ENCODE peak calls at places on chromosome 11, in ten cellular contexts. One of them, this sample, is unnamed.

GRCh38 chr11:59755701-59756495 is 722 bp downstream of the STX3 start:
- DNase-seq in tibial artery: peak; percentile 92
- DNase-seq in CD4-positive, alpha-beta T cell: peak; percentile 52
- DNase-seq in spleen: peak; percentile 93
- DNase-seq in neural progenitor cell: peak; percentile 79
- DNase-seq in heart left ventricle: peak; percentile 78
- DNase-seq in CD8-positive, alpha-beta T cell: peak; percentile 58
- DNase-seq in lower leg skin: peak; percentile 81
- DNase-seq in HFFc6: peak; percentile 59
- DNase-seq in heart right ventricle: peak; percentile 69
- DNase-seq in this sample: peak; percentile 73

GRCh38 chr11:59207988-59208432 is 4.7 kb downstream of the MPEG1 start:
- DNase-seq in tibial artery: no peak
- DNase-seq in CD4-positive, alpha-beta T cell: peak; percentile 13
- DNase-seq in spleen: no peak
- DNase-seq in neural progenitor cell: peak; percentile 62
- DNase-seq in heart left ventricle: no peak
- DNase-seq in CD8-positive, alpha-beta T cell: peak; percentile 19
- DNase-seq in lower leg skin: no peak
- DNase-seq in HFFc6: peak; percentile 40
- DNase-seq in heart right ventricle: no peak
- DNase-seq in this sample: no peak

GRCh38 chr11:66080055-66080817 is 10.2 kb downstream of the PACS1 start:
- DNase-seq in tibial artery: peak; percentile 82
- DNase-seq in CD4-positive, alpha-beta T cell: peak; percentile 74
- DNase-seq in spleen: no peak
- DNase-seq in neural progenitor cell: no peak
- DNase-seq in heart left ventricle: peak; percentile 64
- DNase-seq in CD8-positive, alpha-beta T cell: peak; percentile 74
- DNase-seq in lower leg skin: peak; percentile 77
- DNase-seq in HFFc6: peak; percentile 74
- DNase-seq in heart right ventricle: no peak
- DNase-seq in this sample: no peak

GRCh38 chr11:114815761-114816160 is 137.4 kb downstream of the NXPE2 start:
- DNase-seq in tibial artery: no peak
- DNase-seq in CD4-positive, alpha-beta T cell: no peak
- DNase-seq in spleen: no peak
- DNase-seq in neural progenitor cell: no peak
- DNase-seq in heart left ventricle: no peak
- DNase-seq in CD8-positive, alpha-beta T cell: no peak
- DNase-seq in lower leg skin: no peak
- DNase-seq in HFFc6: no peak
- DNase-seq in heart right ventricle: no peak
- DNase-seq in this sample: no peak

GRCh38 chr11:19848219-19848618 is 135.6 kb downstream of the NAV2 start:
- DNase-seq in tibial artery: no peak
- DNase-seq in CD4-positive, alpha-beta T cell: no peak
- DNase-seq in spleen: no peak
- DNase-seq in neural progenitor cell: peak; percentile 54
- DNase-seq in heart left ventricle: no peak
- DNase-seq in CD8-positive, alpha-beta T cell: no peak
- DNase-seq in lower leg skin: no peak
- DNase-seq in HFFc6: no peak
- DNase-seq in heart right ventricle: no peak
- DNase-seq in this sample: no peak

GRCh38 chr11:94513091-94513490 is 830 bp downstream of the C11orf97 start:
- DNase-seq in tibial artery: no peak
- DNase-seq in CD4-positive, alpha-beta T cell: no peak
- DNase-seq in spleen: no peak
- DNase-seq in neural progenitor cell: no peak
- DNase-seq in heart left ventricle: no peak
- DNase-seq in CD8-positive, alpha-beta T cell: no peak
- DNase-seq in lower leg skin: no peak
- DNase-seq in HFFc6: no peak
- DNase-seq in heart right ventricle: no peak
- DNase-seq in this sample: no peak

GRCh38 chr11:76752321-76753175 is 30.6 kb upstream of the TSKU start:
- DNase-seq in tibial artery: peak; percentile 94
- DNase-seq in CD4-positive, alpha-beta T cell: no peak
- DNase-seq in spleen: peak; percentile 83
- DNase-seq in neural progenitor cell: no peak
- DNase-seq in heart left ventricle: peak; percentile 89
- DNase-seq in CD8-positive, alpha-beta T cell: no peak
- DNase-seq in lower leg skin: peak; percentile 83
- DNase-seq in HFFc6: peak; percentile 57
- DNase-seq in heart right ventricle: peak; percentile 83
- DNase-seq in this sample: no peak

GRCh38 chr11:73795925-73796632 is 8.4 kb downstream of the MRPL48 start:
- DNase-seq in tibial artery: no peak
- DNase-seq in CD4-positive, alpha-beta T cell: no peak
- DNase-seq in spleen: no peak
- DNase-seq in neural progenitor cell: peak; percentile 26
- DNase-seq in heart left ventricle: peak; percentile 69
- DNase-seq in CD8-positive, alpha-beta T cell: no peak
- DNase-seq in lower leg skin: no peak
- DNase-seq in HFFc6: no peak
- DNase-seq in heart right ventricle: peak; percentile 23
- DNase-seq in this sample: no peak

DNA sequence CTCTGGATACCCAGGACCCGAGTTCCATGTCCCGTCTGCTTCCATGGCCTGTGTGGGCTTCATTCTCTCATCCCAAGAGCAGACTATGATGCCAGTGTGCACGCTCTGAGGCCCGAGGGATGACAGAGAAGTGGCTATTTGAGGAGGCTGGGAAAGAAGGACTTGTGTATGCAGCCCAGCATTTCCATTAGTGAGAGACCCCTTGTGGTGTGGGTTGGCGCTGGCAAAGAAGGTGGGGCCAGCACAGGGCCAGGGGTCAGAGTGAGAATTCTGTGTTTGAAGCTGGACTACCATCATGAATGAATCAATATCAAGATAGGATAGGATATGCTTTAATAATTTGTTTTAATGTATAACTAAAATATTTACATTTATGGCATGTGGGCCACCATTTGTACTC is 200.8 kb downstream of the HIPK3 start:
- DNase-seq in tibial artery: no peak
- DNase-seq in CD4-positive, alpha-beta T cell: no peak
- DNase-seq in spleen: no peak
- DNase-seq in neural progenitor cell: no peak
- DNase-seq in heart left ventricle: no peak
- DNase-seq in CD8-positive, alpha-beta T cell: no peak
- DNase-seq in lower leg skin: no peak
- DNase-seq in HFFc6: no peak
- DNase-seq in heart right ventricle: no peak
- DNase-seq in this sample: no peak
- TF ChIP-seq CTCF in tibial artery: no peak
- TF ChIP-seq CTCF in CD4-positive, alpha-beta T cell: no peak
- TF ChIP-seq CTCF in spleen: no peak
- TF ChIP-seq CTCF in neural progenitor cell: no peak
- TF ChIP-seq CTCF in heart left ventricle: no peak
- TF ChIP-seq CTCF in CD8-positive, alpha-beta T cell: no peak
- TF ChIP-seq CTCF in lower leg skin: no peak
- TF ChIP-seq CTCF in HFFc6: no peak
- TF ChIP-seq CTCF in heart right ventricle: no peak
- TF ChIP-seq CTCF in this sample: no peak

GRCh38 chr11:10893713-10894112 is 35.9 kb upstream of the ZBED5 start:
- DNase-seq in tibial artery: no peak
- DNase-seq in CD4-positive, alpha-beta T cell: no peak
- DNase-seq in spleen: no peak
- DNase-seq in neural progenitor cell: no peak
- DNase-seq in heart left ventricle: peak; percentile 47
- DNase-seq in CD8-positive, alpha-beta T cell: no peak
- DNase-seq in lower leg skin: no peak
- DNase-seq in HFFc6: peak; percentile 41
- DNase-seq in heart right ventricle: no peak
- DNase-seq in this sample: no peak
- TF ChIP-seq CTCF in tibial artery: peak; percentile 56
- TF ChIP-seq CTCF in CD4-positive, alpha-beta T cell: no peak
- TF ChIP-seq CTCF in spleen: no peak
- TF ChIP-seq CTCF in neural progenitor cell: no peak
- TF ChIP-seq CTCF in heart left ventricle: peak; percentile 22
- TF ChIP-seq CTCF in CD8-positive, alpha-beta T cell: no peak
- TF ChIP-seq CTCF in lower leg skin: no peak
- TF ChIP-seq CTCF in HFFc6: peak; percentile 62
- TF ChIP-seq CTCF in heart right ventricle: peak; percentile 33
- TF ChIP-seq CTCF in this sample: no peak

GRCh38 chr11:67242548-67242947 is 23.7 kb upstream of the GRK2 start:
- DNase-seq in tibial artery: no peak
- DNase-seq in CD4-positive, alpha-beta T cell: no peak
- DNase-seq in spleen: no peak
- DNase-seq in neural progenitor cell: no peak
- DNase-seq in heart left ventricle: no peak
- DNase-seq in CD8-positive, alpha-beta T cell: no peak
- DNase-seq in lower leg skin: no peak
- DNase-seq in HFFc6: no peak
- DNase-seq in heart right ventricle: no peak
- DNase-seq in this sample: no peak

GRCh38 chr11:67237574-67237973 is 28.7 kb upstream of the GRK2 start:
- DNase-seq in tibial artery: no peak
- DNase-seq in CD4-positive, alpha-beta T cell: no peak
- DNase-seq in spleen: no peak
- DNase-seq in neural progenitor cell: no peak
- DNase-seq in heart left ventricle: no peak
- DNase-seq in CD8-positive, alpha-beta T cell: no peak
- DNase-seq in lower leg skin: no peak
- DNase-seq in HFFc6: no peak
- DNase-seq in heart right ventricle: no peak
- DNase-seq in this sample: no peak

GRCh38 chr11:67240575-67241389 is 25.5 kb upstream of the GRK2 start:
- DNase-seq in tibial artery: peak; percentile 81
- DNase-seq in CD4-positive, alpha-beta T cell: peak; percentile 63
- DNase-seq in spleen: peak; percentile 87
- DNase-seq in neural progenitor cell: peak; percentile 68
- DNase-seq in heart left ventricle: peak; percentile 72
- DNase-seq in CD8-positive, alpha-beta T cell: peak; percentile 85
- DNase-seq in lower leg skin: peak; percentile 62
- DNase-seq in HFFc6: peak; percentile 87
- DNase-seq in heart right ventricle: peak; percentile 42
- DNase-seq in this sample: no peak

GRCh38 chr11:67238894-67239794 is 27.1 kb upstream of the GRK2 start:
- DNase-seq in tibial artery: no peak
- DNase-seq in CD4-positive, alpha-beta T cell: no peak
- DNase-seq in spleen: no peak
- DNase-seq in neural progenitor cell: peak; percentile 47
- DNase-seq in heart left ventricle: no peak
- DNase-seq in CD8-positive, alpha-beta T cell: no peak
- DNase-seq in lower leg skin: no peak
- DNase-seq in HFFc6: no peak
- DNase-seq in heart right ventricle: no peak
- DNase-seq in this sample: no peak

DNA sequence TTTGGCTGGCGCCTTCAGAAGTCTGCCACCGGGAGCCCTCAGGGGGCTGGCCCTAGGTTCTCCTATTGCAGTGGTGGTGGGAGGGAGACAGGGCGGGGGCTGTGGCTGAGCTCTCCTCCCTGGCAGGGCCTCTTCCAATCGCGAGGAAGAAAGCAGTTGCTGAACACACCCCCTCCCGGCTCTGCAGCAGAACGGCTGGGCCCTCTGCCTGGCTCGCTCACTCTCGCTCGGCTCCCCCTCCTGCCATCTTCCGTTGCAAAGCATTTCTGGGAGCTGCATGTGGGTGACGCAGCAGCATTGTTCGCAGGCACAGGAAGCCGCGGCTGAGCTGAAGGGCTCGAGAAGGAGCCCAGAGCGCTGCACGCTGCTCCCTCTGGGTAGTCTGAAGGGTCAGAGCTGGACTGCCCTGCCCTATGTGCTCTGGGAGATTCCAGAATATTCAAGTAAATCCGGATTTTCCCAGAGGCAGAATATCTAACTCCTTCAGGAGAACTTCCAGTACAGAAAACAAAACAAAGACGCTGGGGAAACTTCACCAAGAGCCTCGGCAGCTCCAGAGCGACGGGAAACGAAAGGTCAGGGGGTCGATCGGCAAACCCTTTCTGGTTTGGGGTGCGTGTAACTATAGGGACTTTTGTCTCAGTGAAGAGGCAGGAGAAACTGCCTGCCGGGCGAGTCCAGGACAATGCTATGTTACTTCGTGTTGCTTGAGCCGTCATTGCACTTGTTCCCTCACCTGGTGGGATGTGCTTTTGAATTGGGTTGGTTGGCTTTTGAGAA is 26.3 kb upstream of the GRK2 start:
- DNase-seq in tibial artery: peak; percentile 99
- DNase-seq in CD4-positive, alpha-beta T cell: peak; percentile 95
- DNase-seq in spleen: peak; percentile 98
- DNase-seq in neural progenitor cell: peak; percentile 99
- DNase-seq in heart left ventricle: peak; percentile 99
- DNase-seq in CD8-positive, alpha-beta T cell: peak; percentile 95
- DNase-seq in lower leg skin: peak; percentile 97
- DNase-seq in HFFc6: peak; percentile 99
- DNase-seq in heart right ventricle: peak; percentile 94
- DNase-seq in this sample: peak; percentile 96
- TF ChIP-seq CTCF in tibial artery: no peak
- TF ChIP-seq CTCF in CD4-positive, alpha-beta T cell: no peak
- TF ChIP-seq CTCF in spleen: peak; percentile 34
- TF ChIP-seq CTCF in neural progenitor cell: no peak
- TF ChIP-seq CTCF in heart left ventricle: peak; percentile 34
- TF ChIP-seq CTCF in CD8-positive, alpha-beta T cell: no peak
- TF ChIP-seq CTCF in lower leg skin: no peak
- TF ChIP-seq CTCF in HFFc6: peak; percentile 47
- TF ChIP-seq CTCF in heart right ventricle: peak; percentile 41
- TF ChIP-seq CTCF in this sample: peak; percentile 18

GRCh38 chr11:109856958-109857357 is 236.2 kb upstream of the ZC3H12C start:
- DNase-seq in tibial artery: no peak
- DNase-seq in CD4-positive, alpha-beta T cell: no peak
- DNase-seq in spleen: no peak
- DNase-seq in neural progenitor cell: no peak
- DNase-seq in heart left ventricle: no peak
- DNase-seq in CD8-positive, alpha-beta T cell: no peak
- DNase-seq in lower leg skin: no peak
- DNase-seq in HFFc6: no peak
- DNase-seq in heart right ventricle: no peak
- DNase-seq in this sample: no peak

GRCh38 chr11:109854696-109855095 is 238.5 kb upstream of the ZC3H12C start:
- DNase-seq in tibial artery: no peak
- DNase-seq in CD4-positive, alpha-beta T cell: no peak
- DNase-seq in spleen: no peak
- DNase-seq in neural progenitor cell: no peak
- DNase-seq in heart left ventricle: no peak
- DNase-seq in CD8-positive, alpha-beta T cell: no peak
- DNase-seq in lower leg skin: no peak
- DNase-seq in HFFc6: no peak
- DNase-seq in heart right ventricle: no peak
- DNase-seq in this sample: no peak

GRCh38 chr11:109849946-109850345 is 243.2 kb upstream of the ZC3H12C start:
- DNase-seq in tibial artery: no peak
- DNase-seq in CD4-positive, alpha-beta T cell: no peak
- DNase-seq in spleen: no peak
- DNase-seq in neural progenitor cell: peak; percentile 28
- DNase-seq in heart left ventricle: no peak
- DNase-seq in CD8-positive, alpha-beta T cell: no peak
- DNase-seq in lower leg skin: no peak
- DNase-seq in HFFc6: no peak
- DNase-seq in heart right ventricle: no peak
- DNase-seq in this sample: no peak

GRCh38 chr11:109851780-109852390 is 241.3 kb upstream of the ZC3H12C start:
- DNase-seq in tibial artery: no peak
- DNase-seq in CD4-positive, alpha-beta T cell: no peak
- DNase-seq in spleen: no peak
- DNase-seq in neural progenitor cell: no peak
- DNase-seq in heart left ventricle: no peak
- DNase-seq in CD8-positive, alpha-beta T cell: no peak
- DNase-seq in lower leg skin: no peak
- DNase-seq in HFFc6: no peak
- DNase-seq in heart right ventricle: no peak
- DNase-seq in this sample: no peak

DNA sequence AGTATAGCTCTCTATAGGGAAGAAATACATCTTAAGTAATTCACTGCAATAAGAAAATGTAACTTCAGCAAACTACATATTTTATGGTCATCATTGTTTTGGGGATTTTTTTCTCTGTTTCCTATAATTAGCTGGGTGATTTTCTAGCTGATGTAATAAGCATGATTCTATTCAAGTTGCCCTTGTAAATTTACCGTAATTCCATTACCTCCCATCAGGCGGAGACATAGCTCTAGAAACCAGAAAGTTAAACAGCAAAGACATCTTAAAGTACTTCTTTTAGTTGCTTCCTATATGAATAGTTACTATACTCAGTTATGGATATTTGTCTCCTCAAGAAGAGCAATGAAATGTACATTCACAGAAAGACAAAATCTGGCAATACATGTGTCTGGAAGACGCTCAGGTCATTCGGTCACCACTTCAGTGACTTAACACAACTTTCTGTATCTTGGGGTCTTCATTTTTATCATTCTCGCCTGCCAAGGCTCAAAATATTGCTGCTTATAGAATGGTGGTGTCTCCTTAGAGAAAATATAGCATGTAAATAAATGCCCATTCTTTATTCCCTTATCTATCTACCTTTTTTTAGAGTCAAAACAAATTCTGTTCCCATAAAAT is 239.9 kb upstream of the ZC3H12C start:
- DNase-seq in tibial artery: no peak
- DNase-seq in CD4-positive, alpha-beta T cell: no peak
- DNase-seq in spleen: no peak
- DNase-seq in neural progenitor cell: peak; percentile 43
- DNase-seq in heart left ventricle: no peak
- DNase-seq in CD8-positive, alpha-beta T cell: no peak
- DNase-seq in lower leg skin: no peak
- DNase-seq in HFFc6: peak; percentile 64
- DNase-seq in heart right ventricle: no peak
- DNase-seq in this sample: no peak
- TF ChIP-seq CTCF in tibial artery: no peak
- TF ChIP-seq CTCF in CD4-positive, alpha-beta T cell: no peak
- TF ChIP-seq CTCF in spleen: peak; percentile 35
- TF ChIP-seq CTCF in neural progenitor cell: peak; percentile 77
- TF ChIP-seq CTCF in heart left ventricle: peak; percentile 43
- TF ChIP-seq CTCF in CD8-positive, alpha-beta T cell: no peak
- TF ChIP-seq CTCF in lower leg skin: no peak
- TF ChIP-seq CTCF in HFFc6: peak; percentile 86
- TF ChIP-seq CTCF in heart right ventricle: peak; percentile 52
- TF ChIP-seq CTCF in this sample: peak; percentile 78